ENCODE peak calls at places on chromosomes 5 and 9, in seven cellular contexts. K is amygdala; Q is kidney epithelial cell; X is left ventricle myocardium superior; C is activated naive CD4-positive, alpha-beta T cell; D is stimulated activated CD4-positive, alpha-beta T cell treated with anti-CD3 and anti-CD28 coated beads, Interleukin-15, amount 100 ng/mL, for 48 hours; M is GM18507. T is an unnamed sample.

GRCh38 chr5:61082516-61083280 is 79.6 kb downstream of the SMIM15 start:
- DNase-seq in Q (no peak), M (no peak), C (no peak), X (no peak), K (no peak), D (no peak), T (no peak)

GRCh38 chr9:111458139-111459009 is 25.8 kb downstream of the ECPAS start:
- DNase-seq in C (no peak), D (no peak), X (no peak), Q (no peak), K (no peak), M (no peak), T (no peak)

GRCh38 chr9:135035781-135036760 is 51.4 kb upstream of the OLFM1 start:
- DNase-seq in D (no peak), M (no peak), Q (no peak), X (peak), C (no peak), K (no peak), T (no peak)

GRCh38 chr5:8491254-8491653 is 622.3 kb downstream of the MTRR start:
- DNase-seq in M (no peak), X (no peak), C (no peak), Q (no peak), K (no peak), D (no peak), T (no peak)

GRCh38 chr5:93057311-93057710 is 523.7 kb downstream of the NR2F1-AS1 start:
- DNase-seq in D (no peak), X (no peak), C (no peak), K (no peak), M (no peak), Q (no peak), T (no peak)

GRCh38 chr9:35035851-35036701 is 36.3 kb downstream of the VCP start:
- DNase-seq in K (no peak), D (peak), Q (no peak), C (no peak), X (peak), M (peak), T (no peak)

GRCh38 chr5:143311428-143311827 is 92.1 kb downstream of the NR3C1 start:
- DNase-seq in M (no peak), D (no peak), C (no peak), K (no peak), X (no peak), Q (no peak), T (no peak)

GRCh38 chr5:8012131-8012977 is 143.4 kb downstream of the MTRR start:
- DNase-seq in M (no peak), Q (no peak), C (no peak), D (no peak), K (no peak), X (no peak), T (no peak)

GRCh38 chr5:141858084-141858765 is 20.0 kb downstream of the PCDH1 start:
- DNase-seq in C (no peak), X (no peak), M (no peak), D (no peak), Q (no peak), K (no peak), T (no peak)

GRCh38 chr9:8364021-8364782 is 564.6 kb upstream of the DMAC1 start:
- DNase-seq in D (no peak), X (no peak), K (peak), Q (no peak), M (no peak), C (no peak), T (no peak)

GRCh38 chr5:144028644-144029043 is 141.8 kb downstream of the YIPF5 start:
- DNase-seq in X (no peak), C (no peak), K (no peak), M (no peak), D (no peak), Q (no peak), T (no peak)

GRCh38 chr9:101176384-101176783 is 147.9 kb downstream of the PLPPR1 start:
- DNase-seq in M (no peak), D (no peak), C (no peak), K (no peak), X (no peak), Q (no peak), T (no peak)

GRCh38 chr9:89743576-89744254 is 138.9 kb downstream of the GADD45G start:
- DNase-seq in D (no peak), X (no peak), M (no peak), Q (no peak), K (no peak), C (no peak), T (no peak)

GRCh38 chr5:79241535-79241979 is 5.6 kb downstream of the JMY start:
- DNase-seq in Q (no peak), X (no peak), K (no peak), C (no peak), D (no peak), M (no peak), T (no peak)

GRCh38 chr5:1330146-1330846 is 14.6 kb downstream of the CLPTM1L start:
- DNase-seq in D (no peak), X (no peak), M (no peak), C (no peak), K (no peak), Q (no peak), T (no peak)

GRCh38 chr5:157821822-157822622 is 36.9 kb downstream of the CLINT1 start:
- DNase-seq in M (no peak), Q (no peak), C (no peak), X (no peak), K (no peak), D (no peak), T (no peak)

GRCh38 chr9:82367016-82367415 is 378.4 kb downstream of the SPATA31D1 start:
- DNase-seq in M (no peak), D (no peak), Q (no peak), C (no peak), K (no peak), X (no peak), T (no peak)

GRCh38 chr5:123092696-123093095 is 3.7 kb downstream of the PRDM6 start:
- DNase-seq in D (no peak), C (no peak), X (no peak), M (no peak), K (no peak), Q (no peak), T (peak)

GRCh38 chr9:83027153-83027867 is 35.6 kb downstream of the RASEF start:
- DNase-seq in K (no peak), X (no peak), Q (peak), M (no peak), C (no peak), D (no peak), T (no peak)

GRCh38 chr9:89519393-89519805 is 21.5 kb upstream of the SEMA4D start:
- DNase-seq in D (no peak), M (no peak), K (no peak), C (no peak), X (no peak), Q (peak), T (no peak)

GRCh38 chr5:75405296-75405695 is 68.3 kb downstream of the HMGCR start:
- DNase-seq in Q (no peak), X (no peak), K (no peak), C (no peak), M (no peak), D (no peak), T (no peak)

GRCh38 chr5:139495644-139496435 is 13.3 kb upstream of the STING1 start:
- DNase-seq in D (no peak), X (no peak), C (no peak), Q (no peak), K (no peak), M (no peak), T (no peak)

GRCh38 chr9:14365667-14366066 is 51.7 kb upstream of the NFIB start:
- DNase-seq in C (no peak), D (no peak), X (no peak), K (no peak), Q (no peak), M (no peak), T (no peak)

GRCh38 chr9:34179528-34180138 is 790 bp downstream of the UBAP1 start:
- DNase-seq in X (no peak), Q (no peak), C (no peak), K (no peak), M (peak), D (no peak), T (no peak)

GRCh38 chr5:93874080-93874479 is 132.7 kb upstream of the POU5F2 start:
- DNase-seq in K (no peak), M (no peak), Q (no peak), X (no peak), C (no peak), D (no peak), T (no peak)

GRCh38 chr9:6230037-6230778 is 14.6 kb downstream of the IL33 start:
- DNase-seq in M (no peak), D (no peak), Q (no peak), C (no peak), X (no peak), K (no peak), T (no peak)

GRCh38 chr9:31790720-31791119 is 593.7 kb upstream of the ACO1 start:
- DNase-seq in K (no peak), C (no peak), D (no peak), Q (no peak), X (no peak), M (no peak), T (no peak)

GRCh38 chr5:181217805-181218065 is 5.3 kb upstream of the TRIM41 start:
- DNase-seq in K (no peak), X (peak), M (no peak), D (no peak), C (no peak), Q (no peak), T (no peak)

GRCh38 chr9:5269249-5269715 is 35.2 kb downstream of the RLN2 start:
- DNase-seq in C (no peak), D (no peak), K (no peak), M (no peak), Q (peak), X (no peak), T (no peak)

GRCh38 chr9:133542002-133542401 is 7.5 kb downstream of the ADAMTSL2 start:
- DNase-seq in M (no peak), D (no peak), Q (no peak), K (no peak), C (no peak), X (no peak), T (no peak)

GRCh38 chr9:136485049-136485647 is 2.3 kb upstream of the SEC16A start:
- DNase-seq in X (peak), Q (no peak), D (peak), C (peak), M (peak), K (peak), T (peak)

GRCh38 chr9:111959468-111959941 is 62.9 kb downstream of the UGCG start:
- DNase-seq in D (no peak), K (no peak), C (no peak), M (no peak), Q (peak), X (no peak), T (no peak)

GRCh38 chr5:132074091-132074771 is 642 bp downstream of the CSF2 start:
- DNase-seq in X (no peak), C (no peak), M (no peak), Q (no peak), D (no peak), K (no peak), T (no peak)

GRCh38 chr5:63245271-63245670 is 666.7 kb downstream of the LRRC70 start:
- DNase-seq in D (no peak), K (no peak), Q (no peak), C (no peak), X (no peak), M (no peak), T (no peak)

GRCh38 chr5:9601055-9601739 is 29.0 kb downstream of the TAS2R1 start:
- DNase-seq in X (peak), D (no peak), Q (no peak), C (no peak), K (no peak), M (no peak), T (no peak)

GRCh38 chr5:77103457-77103856 is 16.4 kb upstream of the ZBED3 start:
- DNase-seq in X (no peak), C (no peak), D (no peak), Q (no peak), K (no peak), M (no peak), T (no peak)

T was measured in B cell.